ENCODE peak calls at places on chromosomes 6 and 20, in ten cellular contexts. M is mucosa of descending colon; E is GM23248; N is effector memory CD4-positive, alpha-beta T cell; B is fibroblast of pulmonary artery; L is right cardiac atrium; Z is stimulated activated CD4-positive, alpha-beta T cell treated with anti-CD3 and anti-CD28 coated beads, Interleukin-2, amount 100 ng/mL, for 24 hours; W is mesothelial cell of epicardium; O is SW 1271; S is activated T-helper 1 cell treated with anti-CD3 and anti-CD28 coated beads, Interleukin-2, amount 50 U/mL, for 16 hours. F is an unnamed sample.

GRCh38 chr20:7650481-7650880 is 289.8 kb downstream of the HAO1 start:
- DNase-seq in M (no peak), W (no peak), B (peak), E (peak), S (no peak), Z (no peak), N (no peak), O (no peak), L (no peak), F (no peak)

GRCh38 chr6:141968632-141969031 is 164.1 kb upstream of the GJE1 start:
- DNase-seq in E (no peak), M (no peak), B (no peak), W (no peak), O (no peak), N (no peak), S (no peak), Z (no peak), L (no peak), F (no peak)

GRCh38 chr6:137291441-137291840 is 72.3 kb upstream of the IFNGR1 start:
- DNase-seq in S (no peak), L (peak), Z (peak), N (no peak), W (no peak), B (peak), M (no peak), O (no peak), E (peak), F (peak)

GRCh38 chr6:139625998-139626975 is 251.8 kb upstream of the CITED2 start:
- DNase-seq in N (no peak), Z (no peak), E (peak), M (no peak), L (peak), S (no peak), W (no peak), B (peak), O (no peak), F (peak)

GRCh38 chr20:29452186-29452585 is 1805.3 kb upstream of the DEFB115 start:
- DNase-seq in W (no peak), S (no peak), M (no peak), O (no peak), Z (no peak), L (no peak), E (no peak), B (no peak), N (no peak), F (no peak)

GRCh38 chr6:157675859-157676640 is 147.0 kb upstream of the SNX9 start:
- DNase-seq in N (no peak), O (no peak), W (no peak), Z (no peak), E (no peak), B (no peak), S (no peak), L (no peak), M (no peak), F (no peak)

GRCh38 chr6:96898241-96898851 is 655 bp upstream of the NDUFAF4 start:
- DNase-seq in Z (no peak), L (no peak), W (no peak), E (peak), B (peak), M (no peak), N (no peak), O (no peak), S (no peak), F (no peak)

GRCh38 chr20:23399568-23400241 is 21.6 kb downstream of the NAPB start:
- DNase-seq in B (peak), Z (no peak), S (no peak), L (no peak), O (no peak), E (peak), M (no peak), N (no peak), W (no peak), F (no peak)

GRCh38 chr20:45752747-45753146 is 30.6 kb downstream of the SPINT4 start:
- DNase-seq in L (no peak), N (no peak), W (no peak), M (no peak), B (no peak), Z (peak), O (no peak), S (no peak), E (peak), F (no peak)

GRCh38 chr6:166221040-166221439 is 53.4 kb upstream of the TBXT start:
- DNase-seq in Z (peak), N (peak), M (no peak), W (no peak), S (no peak), B (no peak), E (no peak), L (no peak), O (no peak), F (no peak)

GRCh38 chr6:149895702-149896310 is 2.1 kb downstream of the RAET1E start:
- DNase-seq in S (no peak), W (no peak), E (peak), N (no peak), O (peak), Z (peak), M (no peak), L (peak), B (peak), F (no peak)

GRCh38 chr6:107493158-107494057 is 3.5 kb downstream of the SOBP start:
- DNase-seq in N (no peak), L (peak), O (no peak), B (peak), Z (no peak), W (no peak), E (peak), M (no peak), S (no peak), F (peak)

GRCh38 chr6:91816335-91816734 is 1229.5 kb upstream of the MAP3K7 start:
- DNase-seq in M (peak), S (no peak), Z (no peak), N (no peak), L (no peak), B (no peak), O (no peak), W (no peak), E (no peak), F (no peak)

GRCh38 chr6:7975764-7976146 is 65.2 kb upstream of the TXNDC5 start:
- DNase-seq in N (no peak), M (no peak), B (peak), Z (no peak), E (peak), O (no peak), W (no peak), S (no peak), L (peak), F (no peak)

GRCh38 chr6:49766762-49767161 is 20.3 kb downstream of the PGK2 start:
- DNase-seq in M (no peak), E (no peak), L (no peak), B (no peak), O (no peak), S (no peak), W (no peak), Z (no peak), N (no peak), F (no peak)

GRCh38 chr20:50221501-50222323 is 31.1 kb downstream of the CEBPB start:
- DNase-seq in S (no peak), L (peak), B (peak), Z (no peak), W (no peak), N (no peak), E (peak), O (no peak), M (no peak), F (no peak)

GRCh38 chr6:25889877-25890853 is 16.1 kb upstream of the SLC17A3 start:
- DNase-seq in B (peak), E (peak), S (no peak), W (peak), Z (no peak), O (no peak), N (no peak), M (no peak), L (no peak), F (peak)

GRCh38 chr6:148523551-148523950 is 180.9 kb downstream of the SASH1 start:
- DNase-seq in W (no peak), Z (no peak), N (no peak), E (peak), B (no peak), L (no peak), O (no peak), S (no peak), M (no peak), F (no peak)

GRCh38 chr6:49915035-49915434 is 48.7 kb upstream of the CRISP1 start:
- DNase-seq in W (no peak), O (no peak), Z (no peak), N (no peak), S (no peak), E (no peak), L (peak), M (no peak), B (no peak), F (no peak)

GRCh38 chr6:21992178-21992967 is 304.5 kb downstream of the PRL start:
- DNase-seq in N (no peak), Z (no peak), W (no peak), E (peak), L (peak), S (no peak), O (no peak), M (no peak), B (peak), F (no peak)

GRCh38 chr6:71309666-71310065 is 21.1 kb downstream of the OGFRL1 start:
- DNase-seq in B (no peak), W (no peak), L (no peak), Z (no peak), E (peak), S (no peak), M (no peak), N (no peak), O (no peak), F (no peak)

GRCh38 chr6:140809694-140810101 is 1323.0 kb upstream of the GJE1 start:
- DNase-seq in M (no peak), N (no peak), O (no peak), E (no peak), W (no peak), B (peak), Z (no peak), S (no peak), L (no peak), F (no peak)

GRCh38 chr20:6038256-6038655 is 15.6 kb downstream of the LRRN4 start:
- DNase-seq in L (no peak), O (no peak), S (no peak), N (no peak), M (no peak), W (no peak), B (no peak), Z (no peak), E (no peak), F (no peak)

F was measured in putamen.